ENCODE peak calls at places on chromosomes 2 and 18, in seven cellular contexts. K is ovary, B is cardiac muscle cell, Z is endodermal cell, N is heart left ventricle, T is PC-3, E is thyroid gland. D is an unnamed sample. For H3K4me1, the result is how much of the 10 kb centered on the place peaks cover.

GRCh38 chr2:177289824-177290632 is 25.5 kb upstream of the NFE2L2 start:
- DNase-seq in K (no peak), B (no peak), Z (no peak), N (no peak), T (no peak), E (no peak), D (no peak)

GRCh38 chr2:165454905-165455304 is 14.6 kb upstream of the CSRNP3 start:
- DNase-seq in K (no peak), B (no peak), Z (no peak), N (no peak), T (no peak), E (no peak), D (no peak)

GRCh38 chr18:12031836-12032235 is 50.5 kb downstream of the IMPA2 start:
- DNase-seq in K (peak), B (peak), Z (no peak), N (peak), T (no peak), E (peak), D (peak)

GRCh38 chr2:11746807-11747459 is 501 bp downstream of the LPIN1 start:
- DNase-seq in K (no peak), B (peak), Z (peak), N (peak), T (peak), E (peak), D (no peak)

GRCh38 chr2:19038096-19039015 is 320.1 kb downstream of the OSR1 start:
- DNase-seq in K (no peak), B (peak), Z (no peak), N (no peak), T (peak), E (no peak), D (no peak)

GRCh38 chr2:6354546-6354945 is 511.2 kb downstream of the CMPK2 start:
- DNase-seq in K (no peak), B (no peak), Z (no peak), N (no peak), T (no peak), E (no peak), D (no peak)

GRCh38 chr2:241291152-241291551 is 24.3 kb downstream of the HDLBP start:
- DNase-seq in K (no peak), B (no peak), Z (no peak), N (no peak), T (no peak), E (no peak), D (no peak)

GRCh38 chr2:216849987-216850386 is 9.9 kb downstream of the TNP1 start:
- DNase-seq in K (peak), B (peak), Z (no peak), N (peak), T (peak), E (peak), D (no peak)

GRCh38 chr18:62420513-62421209 is 95.6 kb downstream of the TNFRSF11A start:
- DNase-seq in K (no peak), B (peak), Z (no peak), N (peak), T (peak), E (no peak), D (peak)

GRCh38 chr18:63322246-63322645 is 2.7 kb upstream of the BCL2 start:
- DNase-seq in K (no peak), B (no peak), Z (no peak), N (no peak), T (no peak), E (no peak), D (no peak)

GRCh38 chr2:221103930-221104329 is 468.2 kb downstream of the EPHA4 start:
- DNase-seq in K (no peak), B (peak), Z (no peak), N (peak), T (no peak), E (no peak), D (peak)

GRCh38 chr2:174951746-174952145 is 53.4 kb downstream of the CHN1 start:
- DNase-seq in K (no peak), B (no peak), Z (no peak), N (no peak), T (peak), E (no peak), D (no peak)

GRCh38 chr2:236081171-236081570 is 87.0 kb downstream of the GBX2 start:
- DNase-seq in K (no peak), B (no peak), Z (no peak), N (no peak), T (no peak), E (no peak), D (no peak)

GRCh38 chr2:64426191-64426952 is 27.6 kb upstream of the LGALSL start:
- DNase-seq in K (no peak), B (peak), Z (no peak), N (no peak), T (peak), E (no peak), D (no peak)

GRCh38 chr2:37456479-37456878 is 112.0 kb downstream of the QPCT start:
- DNase-seq in K (no peak), B (peak), Z (no peak), N (no peak), T (no peak), E (peak), D (no peak)

GRCh38 chr2:44392338-44392943 is 30.7 kb downstream of the CAMKMT start:
- DNase-seq in K (no peak), B (peak), Z (peak), N (peak), T (peak), E (peak), D (no peak)

GRCh38 chr2:205612661-205613060 is 69.6 kb upstream of the NRP2 start:
- DNase-seq in K (no peak), B (peak), Z (no peak), N (no peak), T (no peak), E (no peak), D (no peak)

GRCh38 chr18:76487076-76487475 is 8.0 kb downstream of the ZNF516 start:
- DNase-seq in K (no peak), B (peak), Z (no peak), N (no peak), T (no peak), E (no peak), D (no peak)
- H3K4me1 ChIP-seq in K (under half), B (under half), Z (under half), N (under half), T (under half), E (under half), D (under half)

GRCh38 chr2:239960929-239961661 is 64.0 kb downstream of the NDUFA10 start:
- DNase-seq in K (no peak), B (no peak), Z (no peak), N (no peak), T (no peak), E (no peak), D (no peak)
- TF ChIP-seq CTCF in K (no peak), B (no peak), Z (no peak), N (no peak), T (no peak), E (no peak), D (no peak)

GRCh38 chr18:58896268-58896667 is 31.6 kb downstream of the ZNF532 start:
- DNase-seq in K (no peak), B (no peak), Z (no peak), N (no peak), T (no peak), E (peak), D (no peak)
- H3K4me1 ChIP-seq in K (under half), B (under half), Z (under half), N (under half), T (under half), E (half or more), D (under half)

GRCh38 chr18:36828630-36829361 is at the start of the genes KIAA1328 and TPGS2:
- DNase-seq in K (peak), B (peak), Z (peak), N (peak), T (peak), E (peak), D (peak)
- TF ChIP-seq CTCF in K (no peak), B (peak), Z (peak), N (peak), T (no peak), E (peak), D (peak)

DNA sequence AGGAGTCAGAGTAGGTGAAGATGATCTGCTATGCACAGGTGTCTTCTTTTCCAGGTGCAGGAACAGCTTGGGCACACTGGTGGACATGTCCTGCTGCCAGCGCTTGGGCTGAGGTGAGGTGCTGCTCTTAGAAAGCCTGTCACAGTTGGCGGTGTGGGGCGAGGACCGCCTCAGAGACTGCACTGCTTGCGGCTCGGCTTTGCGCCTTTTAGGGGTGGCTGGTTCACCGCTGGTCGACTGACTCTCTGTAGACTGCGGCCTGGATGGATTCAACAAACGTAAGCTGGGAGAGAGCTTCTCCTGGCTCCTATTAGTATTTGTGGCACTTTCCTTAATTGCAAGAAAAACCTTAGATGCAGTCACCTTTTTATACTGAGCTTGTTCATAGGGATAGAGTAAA is 1.7 kb downstream of the MSL3B start:
- DNase-seq in K (no peak), B (no peak), Z (no peak), N (no peak), T (no peak), E (no peak), D (no peak)
- H3K4me1 ChIP-seq in K (under half), B (under half), Z (under half), N (under half), T (under half), E (under half), D (under half)

DNA sequence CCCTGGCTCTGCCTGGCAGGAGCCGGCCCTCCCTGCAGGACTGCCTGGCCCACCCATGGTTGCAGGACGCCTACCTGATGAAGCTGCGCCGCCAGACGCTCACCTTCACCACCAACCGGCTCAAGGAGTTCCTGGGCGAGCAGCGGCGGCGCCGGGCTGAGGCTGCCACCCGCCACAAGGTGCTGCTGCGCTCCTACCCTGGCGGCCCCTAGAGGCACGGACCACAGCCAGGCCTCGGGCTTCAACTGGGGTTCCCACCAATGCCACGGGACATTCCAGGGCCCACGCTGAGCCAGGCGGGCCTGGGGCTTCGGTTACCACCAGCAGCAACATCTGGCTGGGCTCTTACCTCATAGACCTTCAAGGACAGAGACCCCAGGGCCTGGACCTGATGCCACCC is 6.1 kb upstream of the GMPPA start:
- DNase-seq in K (no peak), B (no peak), Z (peak), N (no peak), T (no peak), E (no peak), D (no peak)
- TF ChIP-seq CTCF in K (no peak), B (no peak), Z (peak), N (no peak), T (no peak), E (no peak), D (no peak)

GRCh38 chr2:86195055-86195807 is at the start of gene IMMT:
- DNase-seq in K (peak), B (peak), Z (peak), N (peak), T (peak), E (peak), D (peak)
- H3K4me1 ChIP-seq in K (under half), B (under half), Z (under half), N (under half), T (under half), E (under half), D (under half)